ENCODE peak calls at places on chromosomes 6 and 20, in five cellular contexts. R is ovary, S is lower leg skin, U is breast epithelium, C is GM12878. K is an unnamed sample.

GRCh38 chr6:168078943-168079405 is at the start of gene FRMD1:
- DNase-seq in R (no peak), C (no peak), U (no peak), S (no peak), K (no peak)

GRCh38 chr6:42009844-42010184 is 40.5 kb upstream of the TAF8 start:
- DNase-seq in R (no peak), S (no peak), U (no peak), C (no peak), K (no peak)

GRCh38 chr20:3235661-3236324 is 3.2 kb downstream of the SLC4A11 start:
- DNase-seq in R (no peak), U (no peak), C (no peak), S (no peak), K (peak)

GRCh38 chr6:35402856-35403191 is 49.3 kb upstream of the FANCE start:
- DNase-seq in C (no peak), U (no peak), S (no peak), R (no peak), K (no peak)

GRCh38 chr6:104404377-104404776 is 455.3 kb downstream of the HACE1 start:
- DNase-seq in U (no peak), C (no peak), S (no peak), R (no peak), K (no peak)

GRCh38 chr6:170279977-170280688 is 10.7 kb downstream of the DLL1 start:
- DNase-seq in R (peak), S (no peak), U (peak), C (no peak), K (no peak)

GRCh38 chr6:37126961-37127360 is 43.0 kb upstream of the PIM1 start:
- DNase-seq in U (no peak), R (no peak), C (no peak), S (no peak), K (no peak)

GRCh38 chr6:90204327-90204726 is 92.3 kb downstream of the BACH2 start:
- DNase-seq in S (no peak), U (no peak), R (no peak), C (no peak), K (no peak)

GRCh38 chr6:158049055-158050028 is 67.7 kb downstream of the SYNJ2 start:
- DNase-seq in C (no peak), S (no peak), U (no peak), R (no peak), K (no peak)

GRCh38 chr6:2949121-2949520 is 22.2 kb downstream of the SERPINB6 start:
- DNase-seq in R (no peak), U (no peak), C (no peak), S (no peak), K (no peak)

GRCh38 chr20:51487525-51488279 is 54.8 kb downstream of the NFATC2 start:
- DNase-seq in U (peak), S (no peak), R (no peak), C (no peak), K (peak)

GRCh38 chr6:30087876-30088275 is 12.3 kb upstream of the RNF39 start:
- DNase-seq in U (no peak), C (no peak), S (no peak), R (no peak), K (no peak)

GRCh38 chr6:112337209-112337638 is 9.9 kb upstream of the RFPL4B start:
- DNase-seq in R (peak), S (peak), U (peak), C (no peak), K (peak)

GRCh38 chr20:45506927-45507820 is 8.2 kb downstream of the SPINT3 start:
- DNase-seq in C (peak), S (no peak), U (no peak), R (no peak), K (no peak)

GRCh38 chr20:25239387-25240370 is 8.2 kb upstream of the PYGB start:
- DNase-seq in R (no peak), S (no peak), U (no peak), C (no peak), K (no peak)

GRCh38 chr20:760751-761417 is 7.4 kb downstream of the SLC52A3 start:
- DNase-seq in R (no peak), U (no peak), S (no peak), C (no peak), K (no peak)

GRCh38 chr6:30542915-30543314 is 13.4 kb downstream of the GNL1 start:
- DNase-seq in C (no peak), R (no peak), U (no peak), S (no peak), K (no peak)

GRCh38 chr20:17502105-17502504 is 29.1 kb downstream of the BFSP1 start:
- DNase-seq in C (no peak), R (no peak), S (no peak), U (no peak), K (no peak)

GRCh38 chr20:50916257-50916656 is 15.0 kb downstream of the ADNP start:
- DNase-seq in S (no peak), U (no peak), C (no peak), R (no peak), K (no peak)

GRCh38 chr6:39646751-39647420 is 78.3 kb downstream of the KIF6 start:
- DNase-seq in U (no peak), S (no peak), C (peak), R (no peak), K (no peak)

GRCh38 chr6:43396408-43397149 is 27.1 kb upstream of the ZNF318 start:
- DNase-seq in S (no peak), C (no peak), R (no peak), U (no peak), K (no peak)

GRCh38 chr6:46098678-46099077 is 31.1 kb upstream of the ENPP4 start:
- DNase-seq in C (no peak), S (no peak), R (no peak), U (peak), K (no peak)

GRCh38 chr6:34587325-34587724 is 31.2 kb upstream of the SPDEF start:
- DNase-seq in S (no peak), U (no peak), C (no peak), R (no peak), K (no peak)

GRCh38 chr20:16407251-16408067 is 165.8 kb downstream of the KIF16B start:
- DNase-seq in R (no peak), U (no peak), S (no peak), C (no peak), K (no peak)

GRCh38 chr20:13265941-13266340 is 44.9 kb downstream of the ISM1 start:
- DNase-seq in S (no peak), C (no peak), R (no peak), U (no peak), K (no peak)

GRCh38 chr6:6881438-6882267 is 226.1 kb upstream of the RREB1 start:
- DNase-seq in U (peak), S (peak), C (no peak), R (no peak), K (no peak)

GRCh38 chr20:47412073-47412472 is 55.6 kb upstream of the ZMYND8 start:
- DNase-seq in S (no peak), R (no peak), C (peak), U (no peak), K (no peak)

GRCh38 chr6:72788188-72788587 is 166.3 kb downstream of the KCNQ5 start:
- DNase-seq in R (no peak), C (no peak), U (no peak), S (no peak), K (no peak)

GRCh38 chr6:15337584-15337981 is 91.7 kb downstream of the JARID2 start:
- DNase-seq in C (no peak), U (no peak), S (no peak), R (no peak), K (no peak)

GRCh38 chr20:45407067-45407745 is 883 bp upstream of the DBNDD2 start:
- DNase-seq in C (no peak), U (no peak), S (no peak), R (peak), K (no peak)

GRCh38 chr6:169881976-169882375 is 130.6 kb downstream of the ERMARD start:
- DNase-seq in U (no peak), R (peak), S (no peak), C (no peak), K (no peak)

GRCh38 chr20:34744847-34745246 is 40.7 kb downstream of the TP53INP2 start:
- DNase-seq in C (no peak), S (no peak), U (no peak), R (no peak), K (no peak)

GRCh38 chr20:47654370-47654769 is 130.9 kb downstream of the SULF2 start:
- DNase-seq in R (no peak), C (no peak), S (no peak), U (no peak), K (no peak)

GRCh38 chr20:36197271-36197670 is 39.0 kb upstream of the AAR2 start:
- DNase-seq in U (no peak), R (no peak), C (no peak), S (no peak), K (no peak)
- TF ChIP-seq POLR2A in U (no peak), R (no peak), C (no peak), S (no peak), K (no peak)

DNA sequence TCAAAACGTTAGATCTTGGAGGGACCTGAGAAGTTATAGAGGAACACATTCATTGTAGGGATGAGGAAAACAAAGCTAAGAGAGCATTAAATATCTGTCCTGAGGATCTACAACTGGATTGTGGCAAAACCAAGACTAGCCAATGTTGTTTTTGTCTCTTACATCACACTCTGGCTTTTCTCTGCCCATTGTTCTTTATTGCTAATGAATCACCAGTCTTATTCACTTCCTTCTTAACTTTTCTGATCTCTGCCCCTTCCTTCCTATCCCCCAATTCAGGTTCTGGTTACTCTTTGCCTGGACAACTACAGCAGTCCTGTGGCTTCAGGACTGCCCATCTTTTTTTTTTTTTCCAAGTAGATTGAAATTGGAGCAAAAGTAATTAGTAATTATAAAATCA is 57.0 kb upstream of the PREP start:
- DNase-seq in U (no peak), C (peak), S (no peak), R (no peak), K (peak)
- TF ChIP-seq POLR2A in U (no peak), C (no peak), S (no peak), R (no peak), K (no peak)

GRCh38 chr20:61763740-61764400 is 301.8 kb downstream of the TAF4 start:
- DNase-seq in U (no peak), S (no peak), R (no peak), C (no peak), K (no peak)
- TF ChIP-seq POLR2A in U (no peak), S (no peak), R (no peak), C (no peak), K (no peak)

GRCh38 chr6:156776841-156777576 is at the start of gene ARID1B:
- DNase-seq in R (peak), C (no peak), U (peak), S (peak), K (peak)
- TF ChIP-seq POLR2A in R (peak), C (peak), U (no peak), S (no peak), K (peak)

DNA sequence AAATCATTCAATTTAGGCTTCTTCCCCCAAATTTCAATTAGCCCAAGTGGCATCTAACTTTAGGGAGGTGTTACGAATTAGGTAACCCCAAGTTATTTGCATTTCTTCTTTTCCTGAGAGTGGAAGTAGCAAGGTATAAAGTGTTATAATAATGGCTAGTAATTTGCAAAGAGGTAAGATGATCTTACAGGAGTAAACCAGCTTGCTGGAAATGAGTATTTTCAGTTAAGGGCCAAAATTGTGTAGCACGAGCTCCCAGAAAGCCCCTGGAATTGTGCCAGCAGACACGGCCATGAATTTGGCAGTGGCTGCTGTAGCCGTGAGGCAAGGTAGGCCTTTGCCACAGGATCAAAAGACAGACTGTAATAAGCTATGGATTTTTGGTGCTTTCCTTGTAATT is 38.0 kb downstream of the CITED2 start:
- DNase-seq in R (peak), S (no peak), U (peak), C (no peak), K (no peak)
- TF ChIP-seq POLR2A in R (no peak), S (no peak), U (no peak), C (no peak), K (no peak)

GRCh38 chr20:23362392-23363256 is 642 bp downstream of the GZF1 start:
- DNase-seq in U (peak), S (peak), C (no peak), R (no peak), K (peak)

GRCh38 chr20:23361108-23361650 is 803 bp upstream of the GZF1 start:
- DNase-seq in U (no peak), C (no peak), R (no peak), S (no peak), K (no peak)

GRCh38 chr20:23361651-23362391 is at the start of gene GZF1:
- DNase-seq in U (peak), C (peak), R (peak), S (peak), K (peak)

GRCh38 chr20:23365390-23366165 is 3.6 kb downstream of the GZF1 start:
- DNase-seq in R (no peak), U (no peak), C (no peak), S (no peak), K (no peak)

DNA sequence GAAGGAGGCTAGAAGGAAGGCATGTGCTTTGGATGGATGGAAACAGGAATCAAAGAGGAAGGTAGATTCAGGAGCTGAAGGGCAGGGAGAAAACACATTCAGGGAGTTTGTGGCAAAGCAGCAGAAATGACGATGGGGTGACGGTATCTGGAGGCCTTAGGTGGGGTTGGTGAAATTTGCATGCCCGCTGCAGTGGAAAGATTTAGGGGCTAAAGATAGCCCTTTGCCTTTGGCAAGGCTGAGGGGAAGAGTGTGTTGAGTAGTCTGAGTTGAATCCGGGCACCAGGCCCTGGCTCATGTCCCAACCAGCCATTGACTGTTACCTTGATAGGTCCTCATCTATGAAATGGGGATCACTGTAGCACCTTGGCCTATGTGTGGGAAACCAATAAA is 1.3 kb downstream of the GZF1 start:
- DNase-seq in R (no peak), U (no peak), S (no peak), C (no peak), K (no peak)
- TF ChIP-seq POLR2A in R (no peak), U (no peak), S (no peak), C (no peak), K (no peak)

GRCh38 chr6:12011276-12012112 is 618 bp upstream of the HIVEP1 start:
- DNase-seq in C (peak), U (peak), R (peak), S (peak), K (peak)
- TF ChIP-seq POLR2A in C (peak), U (no peak), R (no peak), S (no peak), K (peak)

DNA sequence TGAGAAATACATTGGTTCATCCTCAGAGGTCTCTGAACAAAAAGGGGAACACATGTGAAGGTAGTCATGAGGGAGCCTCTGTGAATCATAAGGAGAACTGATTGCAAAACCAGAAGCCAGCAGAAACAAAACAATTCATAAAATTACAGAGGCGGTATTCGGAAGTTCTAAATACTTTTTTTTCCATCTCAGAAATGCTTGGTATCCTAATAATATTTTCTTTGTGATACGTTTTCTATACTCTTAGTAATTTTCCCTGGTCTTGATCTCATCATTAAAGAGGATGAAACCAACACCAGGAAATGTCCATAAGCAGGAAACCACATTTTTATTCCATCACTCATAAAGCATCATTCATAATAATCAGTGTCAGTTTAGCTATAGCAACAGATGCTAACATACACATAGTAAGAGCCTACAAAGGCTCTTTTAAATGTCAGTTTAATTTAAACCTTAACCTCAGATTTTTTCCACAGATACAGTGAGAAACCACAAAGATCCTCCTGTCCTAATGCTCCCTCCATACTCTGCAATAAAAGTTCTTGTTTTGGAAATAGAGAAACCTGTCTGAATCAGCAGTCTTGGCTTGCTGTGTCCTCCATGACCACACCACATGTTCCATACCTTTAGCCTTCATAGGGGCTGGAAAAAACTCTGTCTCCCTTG is 29.2 kb downstream of the SGK1 start:
- DNase-seq in S (peak), U (no peak), R (no peak), C (no peak), K (no peak)
- TF ChIP-seq POLR2A in S (no peak), U (no peak), R (no peak), C (no peak), K (no peak)

GRCh38 chr20:33663161-33664084 is 1.3 kb downstream of the C20orf144 start:
- DNase-seq in C (no peak), S (no peak), U (no peak), R (peak), K (peak)
- TF ChIP-seq POLR2A in C (peak), S (no peak), U (peak), R (no peak), K (peak)

DNA sequence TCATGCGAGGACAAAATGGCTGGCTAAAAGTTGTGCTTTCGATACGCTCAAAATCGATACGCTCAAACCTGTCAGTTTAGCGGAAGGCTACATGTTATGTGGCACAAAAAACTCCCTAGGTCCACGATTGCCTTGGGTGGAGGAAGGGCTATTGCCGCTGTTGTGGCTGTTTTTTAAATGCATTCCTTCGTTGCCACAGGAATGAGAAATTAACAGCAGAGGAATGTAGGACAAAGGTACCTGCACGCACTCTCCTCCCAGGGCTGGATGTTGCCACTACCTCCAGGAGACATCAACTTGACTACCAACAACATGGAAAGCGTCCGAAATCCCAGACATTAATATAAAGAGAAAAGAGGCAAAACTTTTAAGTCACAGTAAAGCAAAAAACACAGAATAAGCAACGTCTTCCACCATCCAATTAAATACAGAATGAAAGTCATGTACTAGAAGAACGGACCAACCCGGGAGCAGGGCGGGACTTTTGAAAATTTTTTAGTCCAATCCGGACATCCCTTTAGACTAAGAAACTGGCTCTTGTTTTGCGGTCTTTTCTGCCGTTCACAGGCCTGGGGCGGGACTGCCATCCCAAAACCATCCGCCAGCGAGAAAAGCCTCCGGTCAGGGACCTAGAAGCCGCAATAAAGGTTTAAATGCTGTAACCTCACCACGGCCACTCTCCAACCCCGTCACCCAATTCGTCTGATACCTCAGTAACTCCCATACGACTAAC is 32.1 kb upstream of the HFE start:
- DNase-seq in C (peak), U (peak), S (peak), R (peak), K (no peak)
- TF ChIP-seq POLR2A in C (peak), U (peak), S (no peak), R (peak), K (peak)

K was measured in H54.